ENCODE peak calls at places on chromosome 7, in nine cellular contexts. Z, J, D, V, E, L, N, Q and F are unnamed samples.

GRCh38 chr7:1907751-1908365 is 237.8 kb downstream of the ELFN1 start:
- DNase-seq in Z (no peak), J (no peak), D (no peak), V (no peak), E (no peak), L (no peak), N (no peak), Q (no peak), F (no peak)

GRCh38 chr7:113414636-113415035 is 296.3 kb upstream of the SMIM30 start:
- DNase-seq in Z (no peak), J (no peak), D (no peak), V (no peak), E (no peak), L (no peak), N (no peak), Q (no peak), F (no peak)

GRCh38 chr7:24601600-24601999 is 28.3 kb downstream of the PALS2 start:
- DNase-seq in Z (no peak), J (no peak), D (no peak), V (no peak), E (no peak), L (no peak), N (no peak), Q (peak; percentile 11), F (no peak)

GRCh38 chr7:144069511-144069910 is at the start of gene OR2A25:
- DNase-seq in Z (no peak), J (no peak), D (no peak), V (no peak), E (no peak), L (no peak), N (no peak), Q (no peak), F (no peak)

GRCh38 chr7:269721-270120 is 20.2 kb upstream of the FOXL3 start:
- DNase-seq in Z (peak; percentile 6), J (no peak), D (no peak), V (no peak), E (no peak), L (no peak), N (no peak), Q (no peak), F (no peak)

GRCh38 chr7:148031019-148031418 is 559.5 kb upstream of the C7orf33 start:
- DNase-seq in Z (no peak), J (no peak), D (no peak), V (no peak), E (no peak), L (no peak), N (no peak), Q (no peak), F (no peak)

GRCh38 chr7:66758964-66759628 is 18.6 kb downstream of the RABGEF1 start:
- DNase-seq in Z (no peak), J (no peak), D (no peak), V (no peak), E (peak; percentile 99), L (no peak), N (no peak), Q (peak; percentile 38), F (no peak)

GRCh38 chr7:71613316-71613715 is 481.4 kb downstream of the GALNT17 start:
- DNase-seq in Z (no peak), J (no peak), D (no peak), V (no peak), E (no peak), L (no peak), N (no peak), Q (no peak), F (no peak)

GRCh38 chr7:46682841-46683624 is 762.0 kb upstream of the IGFBP3 start:
- DNase-seq in Z (no peak), J (peak; percentile 85), D (no peak), V (no peak), E (no peak), L (no peak), N (no peak), Q (no peak), F (no peak)

GRCh38 chr7:135716677-135717238 is 11.2 kb downstream of the SLC13A4 start:
- DNase-seq in Z (no peak), J (peak; percentile 71), D (peak; percentile 65), V (no peak), E (no peak), L (no peak), N (no peak), Q (peak; percentile 89), F (no peak)

GRCh38 chr7:29623976-29624375 is 60.3 kb downstream of the PRR15 start:
- DNase-seq in Z (no peak), J (peak; percentile 82), D (no peak), V (no peak), E (no peak), L (no peak), N (no peak), Q (no peak), F (no peak)

GRCh38 chr7:13827716-13828115 is 161.8 kb downstream of the ETV1 start:
- DNase-seq in Z (no peak), J (no peak), D (no peak), V (no peak), E (no peak), L (no peak), N (no peak), Q (peak; percentile 33), F (no peak)

GRCh38 chr7:100119701-100120517 is 475 bp downstream of the CNPY4 start:
- DNase-seq in Z (peak; percentile 61), J (peak; percentile 50), D (no peak), V (no peak), E (peak; percentile 21), L (peak; percentile 54), N (peak; percentile 77), Q (peak; percentile 72), F (peak; percentile 78)

GRCh38 chr7:157412021-157412443 is 75.2 kb downstream of the DNAJB6 start:
- DNase-seq in Z (no peak), J (peak; percentile 94), D (no peak), V (no peak), E (no peak), L (peak; percentile 34), N (no peak), Q (peak; percentile 42), F (no peak)